ENCODE peak calls at places on chromosome 5, in five cellular contexts. N is endodermal cell, R is brain microvascular endothelial cell, T is upper lobe of right lung, W is spleen. P is an unnamed sample.

GRCh38 chr5:127298623-127299022 is 8.0 kb downstream of the MEGF10 start:
- DNase-seq in N (no peak), R (no peak), T (no peak), W (no peak), P (no peak)

GRCh38 chr5:3329427-3329826 is 266.2 kb upstream of the IRX1 start:
- DNase-seq in N (no peak), R (no peak), T (no peak), W (peak; percentile 64), P (no peak)

GRCh38 chr5:107400328-107400727 is 270.4 kb downstream of the EFNA5 start:
- DNase-seq in N (no peak), R (no peak), T (no peak), W (no peak), P (no peak)

GRCh38 chr5:7468742-7469141 is 72.8 kb downstream of the ADCY2 start:
- DNase-seq in N (no peak), R (no peak), T (no peak), W (no peak), P (no peak)

GRCh38 chr5:163585206-163585605 is 79.8 kb downstream of the MAT2B start:
- DNase-seq in N (no peak), R (no peak), T (no peak), W (no peak), P (no peak)

GRCh38 chr5:121841900-121842299 is 9.8 kb upstream of the FTMT start:
- DNase-seq in N (no peak), R (peak; percentile 1), T (no peak), W (no peak), P (no peak)

GRCh38 chr5:167678457-167678856 is 613.0 kb upstream of the WWC1 start:
- DNase-seq in N (no peak), R (no peak), T (no peak), W (no peak), P (no peak)

GRCh38 chr5:134141346-134142050 is 27.0 kb downstream of the TCF7 start:
- DNase-seq in N (peak; percentile 55), R (no peak), T (peak; percentile 46), W (peak; percentile 47), P (peak; percentile 23)

GRCh38 chr5:127275641-127276193 is 14.9 kb upstream of the MEGF10 start:
- DNase-seq in N (no peak), R (no peak), T (no peak), W (no peak), P (no peak)

GRCh38 chr5:58459860-58460726 is at the start of gene PLK2:
- DNase-seq in N (peak; percentile 95), R (peak; percentile 89), T (peak; percentile 96), W (peak; percentile 98), P (peak; percentile 95)

GRCh38 chr5:39138182-39138487 is 63.9 kb upstream of the RICTOR start:
- DNase-seq in N (no peak), R (no peak), T (no peak), W (no peak), P (no peak)
- H3K36me3 ChIP-seq in N (no peaks in the 10 kb centered on the region), R (no peaks in the 10 kb centered on the region), T (no peaks in the 10 kb centered on the region), W (peaks cover 50% of the 10 kb centered on the region), P (peaks cover 5% of the 10 kb centered on the region)

GRCh38 chr5:144298658-144299057 is 128.0 kb downstream of the KCTD16 start:
- DNase-seq in N (no peak), R (no peak), T (no peak), W (no peak), P (no peak)
- H3K4me3 ChIP-seq in N (no peak overlapping the region), R (no peak overlapping the region), T (no peak overlapping the region), W (no peak overlapping the region), P (no peak overlapping the region)

DNA sequence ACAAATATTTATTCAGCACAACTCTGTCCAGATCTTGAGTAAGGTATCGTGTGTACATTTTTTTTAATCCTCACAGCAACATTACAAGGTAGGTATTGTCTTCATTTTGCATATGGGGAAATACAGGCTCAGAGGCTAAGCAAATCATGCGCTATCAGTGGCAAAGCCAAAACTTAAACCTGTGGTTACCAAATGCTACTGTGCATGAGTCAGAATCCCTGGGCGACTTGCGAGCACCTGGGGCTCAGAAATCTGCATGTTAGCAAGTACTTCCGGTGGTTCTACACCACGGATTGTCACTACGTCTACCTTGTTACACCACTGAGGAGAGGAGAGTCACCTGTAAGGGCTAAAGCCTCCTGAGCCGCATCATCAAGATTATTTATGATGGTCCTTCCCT is 21.3 kb downstream of the C5orf58 start:
- DNase-seq in N (peak; percentile 68), R (no peak), T (no peak), W (no peak), P (no peak)
- H3K27me3 ChIP-seq in N (no peaks in the 10 kb centered on the region), R (peaks cover 4% of the 10 kb centered on the region), T (no peaks in the 10 kb centered on the region), W (no peaks in the 10 kb centered on the region), P (no peaks in the 10 kb centered on the region)

DNA sequence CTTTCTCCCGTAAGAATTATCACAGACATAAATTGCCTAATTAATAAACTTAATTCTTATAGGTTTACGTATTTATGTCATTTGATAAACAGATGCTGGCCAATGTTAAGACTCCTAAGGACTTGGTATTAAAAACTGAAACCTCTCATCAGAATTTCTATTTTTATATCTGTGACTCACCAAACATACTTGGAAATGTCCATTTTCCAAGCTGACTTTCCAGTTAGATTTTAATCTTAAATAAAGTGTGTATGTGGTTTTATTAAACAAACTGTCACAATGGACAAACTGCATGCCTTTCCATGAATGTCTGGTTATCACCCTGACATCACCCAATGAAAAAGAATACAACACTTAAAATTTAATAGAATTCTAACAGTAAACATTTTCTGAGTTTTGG is 12.6 kb upstream of the COL23A1 start:
- DNase-seq in N (no peak), R (no peak), T (no peak), W (no peak), P (no peak)
- H3K36me3 ChIP-seq in N (peaks cover 94% of the 10 kb centered on the region), R (peaks cover 49% of the 10 kb centered on the region), T (peaks cover 63% of the 10 kb centered on the region), W (peaks cover 85% of the 10 kb centered on the region), P (peaks cover 82% of the 10 kb centered on the region)

DNA sequence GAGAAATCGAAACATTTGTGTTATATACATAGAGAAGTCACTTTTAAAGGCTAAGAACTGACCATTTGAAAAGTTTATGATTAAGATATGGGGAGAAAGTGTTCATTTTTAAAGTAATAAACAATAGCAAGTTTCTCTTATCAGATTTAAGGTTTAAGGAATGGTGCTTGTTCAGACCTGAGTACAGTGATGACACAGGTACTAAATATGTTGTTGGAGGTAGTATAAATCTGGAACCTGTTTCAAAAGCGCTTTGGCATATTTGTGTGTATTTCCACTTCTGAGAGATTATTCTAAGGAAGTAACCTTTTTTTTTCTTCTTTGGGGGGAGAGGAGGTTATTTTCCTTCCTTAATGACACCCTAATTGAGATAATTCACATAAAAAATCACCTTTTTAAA is 18.4 kb downstream of the CDC42SE2 start:
- DNase-seq in N (no peak), R (no peak), T (no peak), W (no peak), P (no peak)
- H3K4me3 ChIP-seq in N (no peak overlapping the region), R (no peak overlapping the region), T (no peak overlapping the region), W (no peak overlapping the region), P (no peak overlapping the region)

GRCh38 chr5:1438871-1439270 is 6.4 kb downstream of the SLC6A3 start:
- DNase-seq in N (peak; percentile 35), R (no peak), T (no peak), W (no peak), P (no peak)
- H3K27me3 ChIP-seq in N (peaks cover 37% of the 10 kb centered on the region), R (peaks cover 14% of the 10 kb centered on the region), T (peaks cover 36% of the 10 kb centered on the region), W (peaks cover 43% of the 10 kb centered on the region), P (peaks cover 37% of the 10 kb centered on the region)

DNA sequence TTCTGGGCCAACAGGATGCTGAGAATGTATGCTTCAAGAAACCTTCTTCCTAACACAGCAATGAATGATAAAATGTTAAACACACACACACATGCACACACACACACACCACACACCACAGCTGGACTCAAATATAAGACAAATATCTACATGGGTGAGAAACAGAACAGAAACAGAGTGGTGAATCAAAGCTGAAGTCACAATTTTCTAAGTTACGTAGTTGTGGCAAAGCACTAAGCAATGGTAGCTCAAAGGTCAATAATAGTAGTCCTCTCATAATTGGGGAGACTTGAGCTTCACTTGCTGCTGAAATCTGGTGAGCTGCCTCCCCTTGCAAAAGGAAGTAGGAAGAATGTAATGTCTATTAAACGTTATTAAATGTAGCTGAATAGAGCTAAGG is 33.7 kb upstream of the ITGA1 start:
- DNase-seq in N (no peak), R (no peak), T (no peak), W (no peak), P (no peak)
- H3K36me3 ChIP-seq in N (no peaks in the 10 kb centered on the region), R (no peaks in the 10 kb centered on the region), T (no peaks in the 10 kb centered on the region), W (no peaks in the 10 kb centered on the region), P (no peaks in the 10 kb centered on the region)

DNA sequence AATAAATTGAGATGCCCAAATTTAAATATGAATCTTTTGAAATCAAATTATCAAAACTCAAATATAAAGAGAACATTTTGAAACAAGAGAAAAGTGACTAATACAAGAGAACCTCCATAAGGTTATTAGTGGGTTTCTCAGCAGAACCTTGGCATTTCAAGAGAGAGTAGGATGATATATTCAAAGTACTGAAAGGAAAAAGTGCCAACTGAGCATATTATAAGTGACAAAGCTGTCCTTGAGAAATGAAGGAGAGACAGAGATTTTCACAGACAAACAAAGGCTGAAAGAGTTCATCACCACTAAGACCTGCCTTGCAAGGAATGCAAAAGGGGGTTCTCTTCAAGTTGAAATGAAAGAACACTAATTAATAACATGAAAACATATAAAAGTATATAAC is 366.0 kb downstream of the HINT1 start:
- DNase-seq in N (no peak), R (no peak), T (no peak), W (no peak), P (no peak)
- H3K4me3 ChIP-seq in N (no peak overlapping the region), R (no peak overlapping the region), T (no peak overlapping the region), W (no peak overlapping the region), P (no peak overlapping the region)

DNA sequence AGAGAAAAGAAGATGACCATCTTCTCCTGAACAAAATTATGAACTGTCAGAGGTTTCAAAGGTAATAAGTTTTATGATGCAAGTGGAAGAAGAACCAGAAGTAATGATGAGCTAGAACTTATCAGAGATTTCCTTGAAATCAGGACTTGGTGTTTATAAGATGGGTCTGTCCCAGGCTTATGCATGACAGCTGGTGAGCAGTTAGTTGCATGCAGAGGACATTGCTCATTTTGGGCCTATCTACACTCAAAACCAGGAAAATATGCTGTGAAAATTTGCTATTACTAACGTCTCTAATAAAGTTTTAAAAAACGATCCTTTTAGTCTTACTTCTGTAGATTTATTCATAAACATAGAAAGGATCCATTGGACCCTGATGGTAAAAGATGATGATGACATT is 6.6 kb upstream of the STC2 start:
- DNase-seq in N (no peak), R (no peak), T (no peak), W (no peak), P (no peak)
- H3K27me3 ChIP-seq in N (peaks cover 19% of the 10 kb centered on the region), R (no peaks in the 10 kb centered on the region), T (peaks cover 20% of the 10 kb centered on the region), W (peaks cover 35% of the 10 kb centered on the region), P (peaks cover 23% of the 10 kb centered on the region)

GRCh38 chr5:179610109-179610902 is 13.2 kb downstream of the HNRNPH1 start:
- DNase-seq in N (no peak), R (no peak), T (peak; percentile 52), W (peak; percentile 59), P (no peak)
- H3K36me3 ChIP-seq in N (peaks cover 73% of the 10 kb centered on the region), R (peaks cover 83% of the 10 kb centered on the region), T (peaks cover 89% of the 10 kb centered on the region), W (peaks cover 90% of the 10 kb centered on the region), P (peaks cover 98% of the 10 kb centered on the region)